ENCODE peak calls at places on chromosomes 7 and 10, in eight cellular contexts. M is stomach, K is AG04450, Q is SK-N-MC, Z is tibial artery, W is AG10803, D is A549, J is cardiac muscle cell. B is an unnamed sample.

GRCh38 chr7:100400656-100401055 is 27.4 kb downstream of the PILRA start:
- DNase-seq in M (no peak), K (no peak), Q (no peak), Z (no peak), W (no peak), D (no peak), J (no peak), B (no peak)

GRCh38 chr7:84422790-84423189 is 228.2 kb upstream of the SEMA3A start:
- DNase-seq in M (no peak), K (no peak), Q (no peak), Z (no peak), W (peak; percentile 3), D (no peak), J (no peak), B (no peak)

GRCh38 chr7:85103352-85103751 is 83.5 kb downstream of the SEMA3D start:
- DNase-seq in M (no peak), K (no peak), Q (no peak), Z (peak; percentile 67), W (no peak), D (no peak), J (peak; percentile 21), B (no peak)

GRCh38 chr10:43921881-43922280 is 273.2 kb upstream of the ZNF32 start:
- DNase-seq in M (no peak), K (no peak), Q (no peak), Z (no peak), W (no peak), D (no peak), J (no peak), B (no peak)

GRCh38 chr10:125232841-125233240 is 72.5 kb upstream of the CTBP2 start:
- DNase-seq in M (no peak), K (no peak), Q (no peak), Z (no peak), W (no peak), D (peak; percentile 51), J (no peak), B (no peak)

GRCh38 chr10:102327002-102327401 is 68.5 kb upstream of the NFKB2 start:
- DNase-seq in M (no peak), K (no peak), Q (no peak), Z (no peak), W (no peak), D (no peak), J (no peak), B (no peak)

GRCh38 chr7:151132461-151133205 is 34.9 kb downstream of the GBX1 start:
- DNase-seq in M (no peak), K (no peak), Q (no peak), Z (no peak), W (no peak), D (no peak), J (no peak), B (no peak)

GRCh38 chr7:70539622-70540021 is 592.3 kb upstream of the GALNT17 start:
- DNase-seq in M (no peak), K (no peak), Q (no peak), Z (no peak), W (no peak), D (no peak), J (no peak), B (no peak)

GRCh38 chr7:3028767-3029111 is 14.9 kb downstream of the CARD11 start:
- DNase-seq in M (no peak), K (no peak), Q (no peak), Z (no peak), W (no peak), D (no peak), J (no peak), B (no peak)

GRCh38 chr7:143898810-143899209 is 3.2 kb downstream of the TCAF1 start:
- DNase-seq in M (no peak), K (no peak), Q (no peak), Z (no peak), W (no peak), D (no peak), J (no peak), B (no peak)
- H3K4me3 ChIP-seq in M (no peak overlapping the region), K (no peak overlapping the region), Q (no peak overlapping the region), Z (no peak overlapping the region), W (no peak overlapping the region), D (no peak overlapping the region), J (no peak overlapping the region), B (no peak overlapping the region)

DNA sequence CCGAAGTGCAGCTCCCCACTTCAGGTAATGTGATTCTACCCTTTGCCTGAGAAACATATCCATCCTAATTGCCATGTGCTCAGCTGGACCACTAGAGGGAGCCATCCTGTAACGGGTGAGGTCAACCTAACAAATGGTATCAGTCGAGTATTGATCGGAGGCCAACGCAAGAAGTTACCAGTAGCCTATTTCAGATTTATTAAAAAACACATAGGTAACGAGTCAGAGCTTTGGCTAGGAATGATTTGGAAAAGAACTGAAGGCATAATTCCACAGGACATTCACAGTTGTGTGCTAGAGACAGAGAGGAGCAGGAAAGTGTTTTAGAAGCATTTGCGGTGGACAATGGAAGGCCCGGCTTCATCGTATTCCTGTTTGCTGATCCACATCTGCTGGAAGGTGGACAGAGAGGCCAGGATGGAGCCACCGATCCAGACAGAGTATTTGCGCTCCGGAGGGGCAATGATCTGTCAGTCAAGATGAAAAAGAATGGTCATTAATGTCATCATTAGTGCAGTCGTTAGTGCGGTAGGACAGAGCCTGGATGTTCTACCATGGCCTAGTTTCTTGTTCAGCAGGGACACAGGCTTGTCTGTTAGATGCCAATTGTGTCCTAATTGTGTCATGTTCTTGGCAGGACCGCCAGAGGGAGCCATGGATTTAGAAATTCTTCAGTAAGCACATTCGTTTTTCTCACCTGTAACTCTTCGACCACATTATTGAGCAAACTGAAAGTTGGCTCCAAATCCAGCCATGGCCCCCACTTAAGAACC is 17.5 kb downstream of the ACTA2 start:
- DNase-seq in M (peak; percentile 83), K (peak; percentile 60), Q (no peak), Z (peak; percentile 89), W (peak; percentile 82), D (peak; percentile 59), J (peak; percentile 86), B (peak; percentile 60)
- H3K4me3 ChIP-seq in M (peak overlapping the region; percentile 24), K (no peak overlapping the region), Q (peak overlapping the region; percentile 28), Z (no peak overlapping the region), W (no peak overlapping the region), D (peak overlapping the region; percentile 10), J (no peak overlapping the region), B (no peak overlapping the region)

DNA sequence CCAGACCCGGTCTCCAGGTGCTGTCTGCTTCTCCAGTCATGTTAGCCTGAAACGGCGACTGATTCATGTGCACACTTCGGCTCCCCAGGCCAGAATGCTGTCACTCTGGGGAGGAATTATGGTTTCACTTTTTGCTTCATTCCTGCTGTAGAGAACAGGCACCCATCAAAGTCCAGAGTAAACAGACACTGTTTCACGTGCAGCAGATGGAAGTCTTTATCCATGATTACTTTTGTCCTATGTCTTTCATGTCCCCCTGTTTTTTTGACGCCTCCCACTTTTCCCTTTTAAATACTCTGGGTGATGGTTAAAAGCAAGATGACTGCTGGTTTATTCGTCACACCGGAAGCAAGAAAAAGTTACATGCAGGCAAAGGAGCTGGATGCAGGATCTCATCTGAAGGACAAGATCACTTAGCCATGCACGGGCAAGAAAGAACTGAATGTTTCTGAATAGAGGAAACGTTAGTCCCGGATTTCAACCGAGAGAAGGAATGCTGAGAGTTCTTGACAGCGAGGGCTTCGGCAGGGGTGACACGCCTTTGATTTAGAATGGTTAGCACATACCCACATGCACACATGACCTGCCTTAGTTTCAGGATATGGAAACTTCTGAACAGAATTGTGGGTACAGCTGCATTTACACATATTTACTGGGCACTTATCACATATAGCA is 250.0 kb upstream of the KLF6 start:
- DNase-seq in M (no peak), K (no peak), Q (no peak), Z (no peak), W (peak; percentile 53), D (no peak), J (peak; percentile 42), B (no peak)
- H3K4me3 ChIP-seq in M (no peak overlapping the region), K (peak overlapping the region; percentile 7), Q (no peak overlapping the region), Z (peak overlapping the region; percentile 46), W (peak overlapping the region; percentile 40), D (no peak overlapping the region), J (no peak overlapping the region), B (peak overlapping the region; percentile 8)

GRCh38 chr10:75062900-75063299 is 48.6 kb upstream of the SAMD8 start:
- DNase-seq in M (no peak), K (no peak), Q (no peak), Z (no peak), W (no peak), D (no peak), J (no peak), B (no peak)

GRCh38 chr10:75061709-75062108 is 49.7 kb upstream of the SAMD8 start:
- DNase-seq in M (no peak), K (no peak), Q (no peak), Z (no peak), W (no peak), D (no peak), J (no peak), B (no peak)

GRCh38 chr10:75062191-75062849 is 49.1 kb upstream of the SAMD8 start:
- DNase-seq in M (no peak), K (no peak), Q (no peak), Z (no peak), W (peak; percentile 98), D (no peak), J (peak; percentile 83), B (no peak)

GRCh38 chr10:75057680-75058079 is 53.8 kb upstream of the SAMD8 start:
- DNase-seq in M (no peak), K (no peak), Q (no peak), Z (no peak), W (no peak), D (no peak), J (no peak), B (no peak)

GRCh38 chr10:75058142-75058541 is 53.3 kb upstream of the SAMD8 start:
- DNase-seq in M (no peak), K (no peak), Q (no peak), Z (no peak), W (peak; percentile 96), D (no peak), J (no peak), B (no peak)
- H3K4me3 ChIP-seq in M (no peak overlapping the region), K (no peak overlapping the region), Q (no peak overlapping the region), Z (no peak overlapping the region), W (peak overlapping the region; percentile 41), D (no peak overlapping the region), J (no peak overlapping the region), B (no peak overlapping the region)

B was measured in Panc1.